ENCODE peak calls at places on chromosomes 5 and 9, in eight cellular contexts. Z is SW480, F is D341Med, H is NCI-H82, Q is HTR-8/SVneo, L is NB4, D is stromal cell of bone marrow, M is vagina. E is an unnamed sample.

GRCh38 chr5:116564756-116565593 is 9.6 kb downstream of the SEMA6A start:
- DNase-seq in Z (no peak), F (no peak), H (peak), Q (no peak), L (no peak), D (no peak), M (no peak), E (peak)

GRCh38 chr9:127201071-127201541 is 63.5 kb upstream of the GARNL3 start:
- DNase-seq in Z (no peak), F (no peak), H (no peak), Q (no peak), L (no peak), D (no peak), M (no peak), E (no peak)

GRCh38 chr5:179268399-179268952 is 76.8 kb downstream of the ADAMTS2 start:
- DNase-seq in Z (no peak), F (no peak), H (no peak), Q (no peak), L (no peak), D (no peak), M (peak), E (peak)

GRCh38 chr9:38363589-38363925 is 28.9 kb upstream of the ALDH1B1 start:
- DNase-seq in Z (no peak), F (no peak), H (no peak), Q (no peak), L (no peak), D (no peak), M (no peak), E (peak)

GRCh38 chr9:128276574-128277270 is 646 bp downstream of the SWI5 start:
- DNase-seq in Z (peak), F (peak), H (peak), Q (peak), L (no peak), D (no peak), M (no peak), E (peak)

GRCh38 chr5:17005087-17005828 is 69.2 kb upstream of the MYO10 start:
- DNase-seq in Z (no peak), F (no peak), H (no peak), Q (no peak), L (no peak), D (no peak), M (no peak), E (no peak)

GRCh38 chr5:125081101-125081500 is 334.7 kb upstream of the ZNF608 start:
- DNase-seq in Z (no peak), F (no peak), H (no peak), Q (no peak), L (no peak), D (no peak), M (no peak), E (no peak)

GRCh38 chr9:5843450-5844249 is 10.7 kb upstream of the ERMP1 start:
- DNase-seq in Z (peak), F (no peak), H (peak), Q (peak), L (no peak), D (no peak), M (no peak), E (no peak)

GRCh38 chr5:109418752-109419352 is 9.1 kb upstream of the PJA2 start:
- DNase-seq in Z (no peak), F (no peak), H (no peak), Q (no peak), L (no peak), D (no peak), M (no peak), E (no peak)

GRCh38 chr5:40260351-40260750 is 419.4 kb upstream of the PTGER4 start:
- DNase-seq in Z (no peak), F (no peak), H (no peak), Q (no peak), L (no peak), D (peak), M (no peak), E (no peak)

GRCh38 chr5:88719434-88719833 is 163.6 kb downstream of the MEF2C start:
- DNase-seq in Z (no peak), F (no peak), H (no peak), Q (no peak), L (no peak), D (no peak), M (no peak), E (no peak)

GRCh38 chr9:108894225-108894997 is 32.3 kb downstream of the ACTL7A start:
- DNase-seq in Z (no peak), F (no peak), H (no peak), Q (no peak), L (no peak), D (no peak), M (no peak), E (no peak)

GRCh38 chr5:151430731-151431130 is 16.7 kb upstream of the SLC36A1 start:
- DNase-seq in Z (no peak), F (no peak), H (no peak), Q (no peak), L (no peak), D (no peak), M (no peak), E (no peak)

GRCh38 chr9:101736723-101737122 is 1.7 kb downstream of the GRIN3A start:
- DNase-seq in Z (no peak), F (peak), H (peak), Q (no peak), L (no peak), D (no peak), M (no peak), E (peak)

GRCh38 chr5:99320461-99320860 is 391.7 kb upstream of the CHD1 start:
- DNase-seq in Z (no peak), F (peak), H (peak), Q (no peak), L (peak), D (no peak), M (no peak), E (peak)

GRCh38 chr5:151432210-151432609 is 15.2 kb upstream of the SLC36A1 start:
- DNase-seq in Z (no peak), F (no peak), H (peak), Q (no peak), L (no peak), D (no peak), M (no peak), E (no peak)

GRCh38 chr5:149422429-149423286 is 43.6 kb upstream of the IL17B start:
- DNase-seq in Z (no peak), F (peak), H (peak), Q (peak), L (peak), D (no peak), M (no peak), E (peak)

GRCh38 chr9:81787747-81788632 is 98.6 kb upstream of the TLE1 start:
- DNase-seq in Z (no peak), F (no peak), H (no peak), Q (peak), L (no peak), D (peak), M (no peak), E (no peak)

GRCh38 chr5:135058326-135058725 is 24.3 kb upstream of the PITX1 start:
- DNase-seq in Z (no peak), F (no peak), H (peak), Q (no peak), L (no peak), D (no peak), M (no peak), E (no peak)

GRCh38 chr9:128505414-128505765 is 871 bp downstream of the GLE1 start:
- DNase-seq in Z (no peak), F (no peak), H (no peak), Q (peak), L (no peak), D (no peak), M (no peak), E (no peak)

GRCh38 chr5:35855221-35855620 is 1.5 kb upstream of the IL7R start:
- DNase-seq in Z (no peak), F (no peak), H (no peak), Q (no peak), L (no peak), D (no peak), M (no peak), E (no peak)

GRCh38 chr9:90894956-90895687 is 93.5 kb downstream of the SYK start:
- DNase-seq in Z (no peak), F (no peak), H (peak), Q (peak), L (peak), D (no peak), M (no peak), E (peak)

GRCh38 chr5:32090755-32091128 is 83.4 kb downstream of the GOLPH3 start:
- DNase-seq in Z (no peak), F (no peak), H (no peak), Q (no peak), L (no peak), D (no peak), M (no peak), E (peak)

GRCh38 chr9:77600810-77601209 is 47.3 kb downstream of the GNA14 start:
- DNase-seq in Z (no peak), F (no peak), H (no peak), Q (no peak), L (no peak), D (no peak), M (no peak), E (no peak)

GRCh38 chr5:1270933-1271914 is 23.6 kb downstream of the TERT start:
- DNase-seq in Z (no peak), F (no peak), H (no peak), Q (no peak), L (no peak), D (no peak), M (no peak), E (no peak)

GRCh38 chr5:65213921-65214525 is 267.7 kb downstream of the ADAMTS6 start:
- DNase-seq in Z (peak), F (peak), H (peak), Q (peak), L (peak), D (no peak), M (no peak), E (peak)

GRCh38 chr5:77168884-77169254 is 41.6 kb upstream of the PDE8B start:
- DNase-seq in Z (no peak), F (no peak), H (peak), Q (no peak), L (no peak), D (no peak), M (no peak), E (peak)